ENCODE peak calls at places on chromosomes 12 and 14, in seven cellular contexts. Q, P, U, H, W, Z and C are unnamed samples.

GRCh38 chr14:35818346-35819115 is 7.6 kb upstream of the BRMS1L start:
- DNase-seq in Q (no peak), P (peak; percentile 77), U (peak; percentile 41), H (no peak), W (peak; percentile 59), Z (peak; percentile 73), C (peak; percentile 55)

GRCh38 chr14:88470542-88471440 is 84.0 kb downstream of the PTPN21 start:
- DNase-seq in Q (no peak), P (no peak), U (no peak), H (no peak), W (no peak), Z (peak; percentile 54), C (peak; percentile 38)

GRCh38 chr14:95886366-95886765 is 9.7 kb downstream of the TUNAR start:
- DNase-seq in Q (no peak), P (no peak), U (no peak), H (no peak), W (no peak), Z (no peak), C (no peak)

GRCh38 chr12:77893918-77894317 is 63.2 kb downstream of the NAV3 start:
- DNase-seq in Q (no peak), P (no peak), U (no peak), H (no peak), W (peak; percentile 86), Z (peak; percentile 39), C (peak; percentile 42)

GRCh38 chr12:123266679-123267277 is 4.9 kb downstream of the CDK2AP1 start:
- DNase-seq in Q (no peak), P (no peak), U (no peak), H (no peak), W (no peak), Z (no peak), C (no peak)

GRCh38 chr12:125015680-125016310 is 22.4 kb downstream of the BRI3BP start:
- DNase-seq in Q (no peak), P (no peak), U (no peak), H (no peak), W (no peak), Z (no peak), C (peak; percentile 17)

GRCh38 chr12:104495786-104496185 is 39.0 kb downstream of the CHST11 start:
- DNase-seq in Q (no peak), P (no peak), U (no peak), H (no peak), W (no peak), Z (no peak), C (no peak)

GRCh38 chr12:14167005-14167628 is 185.7 kb upstream of the GRIN2B start:
- DNase-seq in Q (peak; percentile 37), P (peak; percentile 71), U (peak; percentile 43), H (peak; percentile 7), W (peak; percentile 60), Z (peak; percentile 73), C (peak; percentile 58)

GRCh38 chr12:2382391-2383155 is 329.8 kb downstream of the CACNA1C start:
- DNase-seq in Q (no peak), P (no peak), U (peak; percentile 48), H (no peak), W (no peak), Z (no peak), C (no peak)

GRCh38 chr14:42110167-42110566 is 503.5 kb downstream of the LRFN5 start:
- DNase-seq in Q (no peak), P (peak; percentile 74), U (peak; percentile 65), H (peak; percentile 32), W (peak; percentile 66), Z (peak; percentile 85), C (peak; percentile 67)

GRCh38 chr14:75310295-75311059 is 31.8 kb downstream of the FOS start:
- DNase-seq in Q (no peak), P (peak; percentile 69), U (peak; percentile 86), H (no peak), W (peak; percentile 80), Z (peak; percentile 19), C (peak; percentile 94)

GRCh38 chr12:68189766-68190700 is 30.5 kb upstream of the IFNG start:
- DNase-seq in Q (no peak), P (peak; percentile 40), U (peak; percentile 45), H (peak; percentile 18), W (no peak), Z (peak; percentile 39), C (peak; percentile 88)

GRCh38 chr12:48996794-48997718 is 2.1 kb downstream of the DDN start:
- DNase-seq in Q (peak; percentile 75), P (peak; percentile 87), U (peak; percentile 65), H (no peak), W (peak; percentile 83), Z (peak; percentile 75), C (peak; percentile 67)

GRCh38 chr14:96341323-96341722 is 21.8 kb downstream of the ATG2B start:
- DNase-seq in Q (no peak), P (no peak), U (no peak), H (no peak), W (no peak), Z (no peak), C (no peak)

GRCh38 chr14:21299562-21300130 is 19.8 kb downstream of the RPGRIP1 start:
- DNase-seq in Q (no peak), P (no peak), U (no peak), H (no peak), W (no peak), Z (no peak), C (no peak)

GRCh38 chr14:21302013-21302857 is 22.4 kb downstream of the RPGRIP1 start:
- DNase-seq in Q (no peak), P (no peak), U (no peak), H (no peak), W (no peak), Z (no peak), C (no peak)

GRCh38 chr14:21298358-21298757 is 18.5 kb downstream of the RPGRIP1 start:
- DNase-seq in Q (no peak), P (no peak), U (no peak), H (no peak), W (no peak), Z (no peak), C (no peak)

DNA sequence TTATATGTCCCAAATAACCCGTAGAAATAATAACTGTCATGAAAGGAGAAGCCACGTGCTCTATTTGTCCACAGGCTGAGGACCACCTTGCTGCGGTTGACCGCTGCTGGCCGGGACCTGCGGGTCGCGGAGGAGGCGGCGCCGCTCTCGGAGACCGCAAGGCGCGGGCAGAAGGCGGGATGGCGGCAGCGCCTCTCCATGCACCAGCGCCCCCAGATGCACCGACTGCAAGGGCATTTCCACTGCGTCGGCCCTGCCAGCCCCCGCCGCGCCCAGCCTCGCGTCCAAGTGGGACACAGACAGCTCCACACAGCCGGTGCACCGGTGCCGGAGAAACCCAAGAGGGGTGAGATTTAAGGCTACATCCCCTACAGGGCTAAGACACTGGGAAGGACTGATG is 21.0 kb downstream of the RPGRIP1 start:
- DNase-seq in Q (peak; percentile 66), P (peak; percentile 40), U (no peak), H (no peak), W (no peak), Z (no peak), C (no peak)
- H3K4me3 ChIP-seq in Q (peak overlapping the region; percentile 52), P (peak overlapping the region; percentile 42), U (no peak overlapping the region), H (no peak overlapping the region), W (no peak overlapping the region), Z (peak overlapping the region; percentile 60), C (no peak overlapping the region)

DNA sequence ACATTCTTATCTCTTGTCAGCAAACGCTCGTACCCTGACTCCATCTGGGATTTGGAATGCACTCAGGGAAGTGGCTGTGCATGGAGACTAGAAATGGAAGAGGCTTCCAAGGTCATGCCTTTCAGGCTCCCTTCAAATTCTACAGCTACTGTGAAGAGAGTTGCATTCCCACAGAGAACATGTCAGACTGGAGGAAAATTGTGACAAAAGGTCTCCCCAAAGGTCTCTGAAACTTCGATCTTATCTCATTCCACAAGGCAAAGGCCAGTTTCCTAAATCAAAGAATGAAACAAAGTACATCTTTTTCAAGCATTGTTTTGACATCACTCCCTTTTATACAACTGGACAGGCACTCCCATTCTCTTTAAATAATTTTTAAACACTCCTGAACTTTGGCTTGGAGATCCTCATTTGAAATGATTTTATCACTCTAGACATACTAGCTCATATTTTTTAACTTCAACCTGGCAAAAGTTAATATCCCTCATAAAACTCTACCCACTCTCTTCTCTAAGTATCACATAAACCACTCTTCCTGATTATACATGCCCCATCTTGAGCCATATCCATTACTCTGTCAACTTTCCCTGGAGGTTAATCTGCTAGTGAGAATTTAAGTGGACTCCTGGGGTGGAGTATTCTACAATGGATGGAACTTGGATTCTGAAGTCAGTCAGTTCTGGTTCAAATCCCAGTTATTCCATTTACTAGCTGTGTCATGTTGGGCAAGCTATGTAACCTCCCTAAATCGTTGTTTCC is 218.1 kb upstream of the HMGA2 start:
- DNase-seq in Q (no peak), P (peak; percentile 83), U (no peak), H (no peak), W (no peak), Z (peak; percentile 23), C (no peak)
- TF ChIP-seq CTCF in Q (no peak), P (no peak), U (no peak), H (no peak), W (no peak), Z (no peak), C (no peak)

DNA sequence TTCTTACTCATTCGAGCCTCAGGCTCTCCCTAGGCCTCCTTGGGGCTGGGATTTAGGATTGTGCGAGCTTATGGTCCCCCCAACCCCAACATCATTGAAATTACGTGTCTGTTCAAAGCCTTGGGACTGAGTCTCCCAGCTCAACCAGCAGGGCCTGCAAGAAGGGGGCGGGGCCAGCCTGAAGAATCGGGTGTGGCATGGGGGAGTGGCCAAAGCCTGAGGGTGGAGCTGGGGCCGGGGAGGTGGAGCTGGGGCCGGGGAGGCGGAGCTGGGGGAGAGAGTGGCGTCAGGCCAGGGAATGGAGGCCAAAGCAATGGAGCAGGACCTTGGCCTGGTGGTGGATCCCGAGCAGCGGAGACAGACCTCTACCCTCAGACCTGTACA is 24.3 kb upstream of the HSPB8 start:
- DNase-seq in Q (no peak), P (peak; percentile 7), U (no peak), H (no peak), W (peak; percentile 39), Z (peak; percentile 6), C (no peak)
- H3K4me3 ChIP-seq in Q (no peak overlapping the region), P (no peak overlapping the region), U (no peak overlapping the region), H (no peak overlapping the region), W (no peak overlapping the region), Z (no peak overlapping the region), C (no peak overlapping the region)

GRCh38 chr12:118190266-118190665 is 54.3 kb downstream of the PEBP1 start:
- DNase-seq in Q (no peak), P (no peak), U (peak; percentile 29), H (no peak), W (no peak), Z (no peak), C (peak; percentile 53)
- TF ChIP-seq CTCF in Q (no peak), P (no peak), U (no peak), H (no peak), W (no peak), Z (no peak), C (no peak)